ENCODE peak calls at places on chromosome 17, in ten cellular contexts. One of them, this sample, is unnamed.

GRCh38 chr17:31815212-31815611 is 43.8 kb downstream of the COPRS start:
- DNase-seq in GM20000: no peak
- DNase-seq in stimulated activated CD4-positive, alpha-beta T cell treated with anti-CD3 and anti-CD28 coated beads, Interleukin-2, amount 100 ng/mL, for 4 hours: no peak
- DNase-seq in BJ: no peak
- DNase-seq in stimulated activated CD8-positive, alpha-beta memory T cell treated with anti-CD3 and anti-CD28 coated beads, Interleukin-7, amount 100 ng/mL, for 1 hour: no peak
- DNase-seq in activated CD4-positive, alpha-beta T cell treated with anti-CD3 and anti-CD28 coated beads, Interleukin-2, amount 50 U/mL, for 4 hours: no peak
- DNase-seq in GOT3: no peak
- DNase-seq in coronary artery: no peak
- DNase-seq in D341Med: no peak
- DNase-seq in NCI-H748 treated with DMSO at 0.1 percent for 48 hours: no peak
- DNase-seq in this sample: no peak

GRCh38 chr17:35460354-35460851 is 11.8 kb upstream of the SLFN13 start:
- DNase-seq in GM20000: peak
- DNase-seq in stimulated activated CD4-positive, alpha-beta T cell treated with anti-CD3 and anti-CD28 coated beads, Interleukin-2, amount 100 ng/mL, for 4 hours: peak
- DNase-seq in BJ: no peak
- DNase-seq in stimulated activated CD8-positive, alpha-beta memory T cell treated with anti-CD3 and anti-CD28 coated beads, Interleukin-7, amount 100 ng/mL, for 1 hour: peak
- DNase-seq in activated CD4-positive, alpha-beta T cell treated with anti-CD3 and anti-CD28 coated beads, Interleukin-2, amount 50 U/mL, for 4 hours: peak
- DNase-seq in GOT3: no peak
- DNase-seq in coronary artery: no peak
- DNase-seq in D341Med: peak
- DNase-seq in NCI-H748 treated with DMSO at 0.1 percent for 48 hours: no peak
- DNase-seq in this sample: no peak

GRCh38 chr17:48470388-48471034 is 40.5 kb upstream of the SKAP1 start:
- DNase-seq in GM20000: no peak
- DNase-seq in stimulated activated CD4-positive, alpha-beta T cell treated with anti-CD3 and anti-CD28 coated beads, Interleukin-2, amount 100 ng/mL, for 4 hours: no peak
- DNase-seq in BJ: no peak
- DNase-seq in stimulated activated CD8-positive, alpha-beta memory T cell treated with anti-CD3 and anti-CD28 coated beads, Interleukin-7, amount 100 ng/mL, for 1 hour: no peak
- DNase-seq in activated CD4-positive, alpha-beta T cell treated with anti-CD3 and anti-CD28 coated beads, Interleukin-2, amount 50 U/mL, for 4 hours: no peak
- DNase-seq in GOT3: no peak
- DNase-seq in coronary artery: no peak
- DNase-seq in D341Med: no peak
- DNase-seq in NCI-H748 treated with DMSO at 0.1 percent for 48 hours: no peak
- DNase-seq in this sample: peak

GRCh38 chr17:19897901-19898300 is 30.2 kb upstream of the ULK2 start:
- DNase-seq in GM20000: no peak
- DNase-seq in stimulated activated CD4-positive, alpha-beta T cell treated with anti-CD3 and anti-CD28 coated beads, Interleukin-2, amount 100 ng/mL, for 4 hours: no peak
- DNase-seq in BJ: peak
- DNase-seq in stimulated activated CD8-positive, alpha-beta memory T cell treated with anti-CD3 and anti-CD28 coated beads, Interleukin-7, amount 100 ng/mL, for 1 hour: no peak
- DNase-seq in activated CD4-positive, alpha-beta T cell treated with anti-CD3 and anti-CD28 coated beads, Interleukin-2, amount 50 U/mL, for 4 hours: no peak
- DNase-seq in GOT3: no peak
- DNase-seq in coronary artery: no peak
- DNase-seq in D341Med: no peak
- DNase-seq in NCI-H748 treated with DMSO at 0.1 percent for 48 hours: no peak
- DNase-seq in this sample: peak

GRCh38 chr17:39527220-39527813 is 66.0 kb downstream of the CDK12 start:
- DNase-seq in GM20000: no peak
- DNase-seq in stimulated activated CD4-positive, alpha-beta T cell treated with anti-CD3 and anti-CD28 coated beads, Interleukin-2, amount 100 ng/mL, for 4 hours: no peak
- DNase-seq in BJ: no peak
- DNase-seq in stimulated activated CD8-positive, alpha-beta memory T cell treated with anti-CD3 and anti-CD28 coated beads, Interleukin-7, amount 100 ng/mL, for 1 hour: no peak
- DNase-seq in activated CD4-positive, alpha-beta T cell treated with anti-CD3 and anti-CD28 coated beads, Interleukin-2, amount 50 U/mL, for 4 hours: no peak
- DNase-seq in GOT3: no peak
- DNase-seq in coronary artery: no peak
- DNase-seq in D341Med: peak
- DNase-seq in NCI-H748 treated with DMSO at 0.1 percent for 48 hours: no peak
- DNase-seq in this sample: peak

GRCh38 chr17:41503202-41503601 is 2.2 kb downstream of the KRT13 start:
- DNase-seq in GM20000: no peak
- DNase-seq in stimulated activated CD4-positive, alpha-beta T cell treated with anti-CD3 and anti-CD28 coated beads, Interleukin-2, amount 100 ng/mL, for 4 hours: no peak
- DNase-seq in BJ: no peak
- DNase-seq in stimulated activated CD8-positive, alpha-beta memory T cell treated with anti-CD3 and anti-CD28 coated beads, Interleukin-7, amount 100 ng/mL, for 1 hour: no peak
- DNase-seq in activated CD4-positive, alpha-beta T cell treated with anti-CD3 and anti-CD28 coated beads, Interleukin-2, amount 50 U/mL, for 4 hours: no peak
- DNase-seq in GOT3: no peak
- DNase-seq in coronary artery: no peak
- DNase-seq in D341Med: no peak
- DNase-seq in NCI-H748 treated with DMSO at 0.1 percent for 48 hours: no peak
- DNase-seq in this sample: no peak

GRCh38 chr17:57916925-57917858 is 38.0 kb downstream of the CUEDC1 start:
- DNase-seq in GM20000: no peak
- DNase-seq in stimulated activated CD4-positive, alpha-beta T cell treated with anti-CD3 and anti-CD28 coated beads, Interleukin-2, amount 100 ng/mL, for 4 hours: peak
- DNase-seq in BJ: no peak
- DNase-seq in stimulated activated CD8-positive, alpha-beta memory T cell treated with anti-CD3 and anti-CD28 coated beads, Interleukin-7, amount 100 ng/mL, for 1 hour: no peak
- DNase-seq in activated CD4-positive, alpha-beta T cell treated with anti-CD3 and anti-CD28 coated beads, Interleukin-2, amount 50 U/mL, for 4 hours: peak
- DNase-seq in GOT3: no peak
- DNase-seq in coronary artery: no peak
- DNase-seq in D341Med: no peak
- DNase-seq in NCI-H748 treated with DMSO at 0.1 percent for 48 hours: no peak
- DNase-seq in this sample: no peak

GRCh38 chr17:74822329-74823175 is 37.1 kb downstream of the GRIN2C start:
- DNase-seq in GM20000: no peak
- DNase-seq in stimulated activated CD4-positive, alpha-beta T cell treated with anti-CD3 and anti-CD28 coated beads, Interleukin-2, amount 100 ng/mL, for 4 hours: no peak
- DNase-seq in BJ: no peak
- DNase-seq in stimulated activated CD8-positive, alpha-beta memory T cell treated with anti-CD3 and anti-CD28 coated beads, Interleukin-7, amount 100 ng/mL, for 1 hour: no peak
- DNase-seq in activated CD4-positive, alpha-beta T cell treated with anti-CD3 and anti-CD28 coated beads, Interleukin-2, amount 50 U/mL, for 4 hours: no peak
- DNase-seq in GOT3: no peak
- DNase-seq in coronary artery: no peak
- DNase-seq in D341Med: no peak
- DNase-seq in NCI-H748 treated with DMSO at 0.1 percent for 48 hours: no peak
- DNase-seq in this sample: no peak

GRCh38 chr17:34503804-34504203 is 75.6 kb upstream of the TMEM132E start:
- DNase-seq in GM20000: no peak
- DNase-seq in stimulated activated CD4-positive, alpha-beta T cell treated with anti-CD3 and anti-CD28 coated beads, Interleukin-2, amount 100 ng/mL, for 4 hours: no peak
- DNase-seq in BJ: no peak
- DNase-seq in stimulated activated CD8-positive, alpha-beta memory T cell treated with anti-CD3 and anti-CD28 coated beads, Interleukin-7, amount 100 ng/mL, for 1 hour: no peak
- DNase-seq in activated CD4-positive, alpha-beta T cell treated with anti-CD3 and anti-CD28 coated beads, Interleukin-2, amount 50 U/mL, for 4 hours: no peak
- DNase-seq in GOT3: no peak
- DNase-seq in coronary artery: no peak
- DNase-seq in D341Med: no peak
- DNase-seq in NCI-H748 treated with DMSO at 0.1 percent for 48 hours: no peak
- DNase-seq in this sample: no peak

GRCh38 chr17:2800367-2800766 is 4.1 kb downstream of the RAP1GAP2 start:
- DNase-seq in GM20000: no peak
- DNase-seq in stimulated activated CD4-positive, alpha-beta T cell treated with anti-CD3 and anti-CD28 coated beads, Interleukin-2, amount 100 ng/mL, for 4 hours: no peak
- DNase-seq in BJ: no peak
- DNase-seq in stimulated activated CD8-positive, alpha-beta memory T cell treated with anti-CD3 and anti-CD28 coated beads, Interleukin-7, amount 100 ng/mL, for 1 hour: no peak
- DNase-seq in activated CD4-positive, alpha-beta T cell treated with anti-CD3 and anti-CD28 coated beads, Interleukin-2, amount 50 U/mL, for 4 hours: no peak
- DNase-seq in GOT3: no peak
- DNase-seq in coronary artery: no peak
- DNase-seq in D341Med: no peak
- DNase-seq in NCI-H748 treated with DMSO at 0.1 percent for 48 hours: no peak
- DNase-seq in this sample: no peak

GRCh38 chr17:74547736-74548135 is 1.8 kb upstream of the CD300C start:
- DNase-seq in GM20000: no peak
- DNase-seq in stimulated activated CD4-positive, alpha-beta T cell treated with anti-CD3 and anti-CD28 coated beads, Interleukin-2, amount 100 ng/mL, for 4 hours: no peak
- DNase-seq in BJ: no peak
- DNase-seq in stimulated activated CD8-positive, alpha-beta memory T cell treated with anti-CD3 and anti-CD28 coated beads, Interleukin-7, amount 100 ng/mL, for 1 hour: no peak
- DNase-seq in activated CD4-positive, alpha-beta T cell treated with anti-CD3 and anti-CD28 coated beads, Interleukin-2, amount 50 U/mL, for 4 hours: no peak
- DNase-seq in GOT3: no peak
- DNase-seq in coronary artery: no peak
- DNase-seq in D341Med: no peak
- DNase-seq in NCI-H748 treated with DMSO at 0.1 percent for 48 hours: no peak
- DNase-seq in this sample: no peak

GRCh38 chr17:8060274-8060673 is 21.4 kb downstream of the ALOX15B start:
- DNase-seq in GM20000: peak
- DNase-seq in stimulated activated CD4-positive, alpha-beta T cell treated with anti-CD3 and anti-CD28 coated beads, Interleukin-2, amount 100 ng/mL, for 4 hours: peak
- DNase-seq in BJ: peak
- DNase-seq in stimulated activated CD8-positive, alpha-beta memory T cell treated with anti-CD3 and anti-CD28 coated beads, Interleukin-7, amount 100 ng/mL, for 1 hour: peak
- DNase-seq in activated CD4-positive, alpha-beta T cell treated with anti-CD3 and anti-CD28 coated beads, Interleukin-2, amount 50 U/mL, for 4 hours: peak
- DNase-seq in GOT3: no peak
- DNase-seq in coronary artery: no peak
- DNase-seq in D341Med: peak
- DNase-seq in NCI-H748 treated with DMSO at 0.1 percent for 48 hours: peak
- DNase-seq in this sample: peak

GRCh38 chr17:27430882-27431491 is 25.3 kb upstream of the KSR1 start:
- DNase-seq in GM20000: no peak
- DNase-seq in stimulated activated CD4-positive, alpha-beta T cell treated with anti-CD3 and anti-CD28 coated beads, Interleukin-2, amount 100 ng/mL, for 4 hours: no peak
- DNase-seq in BJ: no peak
- DNase-seq in stimulated activated CD8-positive, alpha-beta memory T cell treated with anti-CD3 and anti-CD28 coated beads, Interleukin-7, amount 100 ng/mL, for 1 hour: no peak
- DNase-seq in activated CD4-positive, alpha-beta T cell treated with anti-CD3 and anti-CD28 coated beads, Interleukin-2, amount 50 U/mL, for 4 hours: no peak
- DNase-seq in GOT3: no peak
- DNase-seq in coronary artery: no peak
- DNase-seq in D341Med: peak
- DNase-seq in NCI-H748 treated with DMSO at 0.1 percent for 48 hours: no peak
- DNase-seq in this sample: peak

GRCh38 chr17:60390223-60390622 is 1.7 kb downstream of the USP32 start:
- DNase-seq in GM20000: no peak
- DNase-seq in stimulated activated CD4-positive, alpha-beta T cell treated with anti-CD3 and anti-CD28 coated beads, Interleukin-2, amount 100 ng/mL, for 4 hours: no peak
- DNase-seq in BJ: peak
- DNase-seq in stimulated activated CD8-positive, alpha-beta memory T cell treated with anti-CD3 and anti-CD28 coated beads, Interleukin-7, amount 100 ng/mL, for 1 hour: no peak
- DNase-seq in activated CD4-positive, alpha-beta T cell treated with anti-CD3 and anti-CD28 coated beads, Interleukin-2, amount 50 U/mL, for 4 hours: no peak
- DNase-seq in GOT3: no peak
- DNase-seq in coronary artery: no peak
- DNase-seq in D341Med: no peak
- DNase-seq in NCI-H748 treated with DMSO at 0.1 percent for 48 hours: no peak
- DNase-seq in this sample: peak

GRCh38 chr17:2965621-2966275 is 97.7 kb downstream of the OR1D5 start:
- DNase-seq in GM20000: no peak
- DNase-seq in stimulated activated CD4-positive, alpha-beta T cell treated with anti-CD3 and anti-CD28 coated beads, Interleukin-2, amount 100 ng/mL, for 4 hours: no peak
- DNase-seq in BJ: no peak
- DNase-seq in stimulated activated CD8-positive, alpha-beta memory T cell treated with anti-CD3 and anti-CD28 coated beads, Interleukin-7, amount 100 ng/mL, for 1 hour: no peak
- DNase-seq in activated CD4-positive, alpha-beta T cell treated with anti-CD3 and anti-CD28 coated beads, Interleukin-2, amount 50 U/mL, for 4 hours: no peak
- DNase-seq in GOT3: no peak
- DNase-seq in coronary artery: no peak
- DNase-seq in D341Med: no peak
- DNase-seq in NCI-H748 treated with DMSO at 0.1 percent for 48 hours: no peak
- DNase-seq in this sample: peak

GRCh38 chr17:64502809-64503208 is 3.3 kb downstream of the DDX5 start:
- DNase-seq in GM20000: no peak
- DNase-seq in stimulated activated CD4-positive, alpha-beta T cell treated with anti-CD3 and anti-CD28 coated beads, Interleukin-2, amount 100 ng/mL, for 4 hours: no peak
- DNase-seq in BJ: no peak
- DNase-seq in stimulated activated CD8-positive, alpha-beta memory T cell treated with anti-CD3 and anti-CD28 coated beads, Interleukin-7, amount 100 ng/mL, for 1 hour: no peak
- DNase-seq in activated CD4-positive, alpha-beta T cell treated with anti-CD3 and anti-CD28 coated beads, Interleukin-2, amount 50 U/mL, for 4 hours: no peak
- DNase-seq in GOT3: no peak
- DNase-seq in coronary artery: no peak
- DNase-seq in D341Med: no peak
- DNase-seq in NCI-H748 treated with DMSO at 0.1 percent for 48 hours: no peak
- DNase-seq in this sample: peak

GRCh38 chr17:57604771-57605733 is 140.0 kb downstream of the CCDC182 start:
- DNase-seq in GM20000: peak
- DNase-seq in stimulated activated CD4-positive, alpha-beta T cell treated with anti-CD3 and anti-CD28 coated beads, Interleukin-2, amount 100 ng/mL, for 4 hours: no peak
- DNase-seq in BJ: no peak
- DNase-seq in stimulated activated CD8-positive, alpha-beta memory T cell treated with anti-CD3 and anti-CD28 coated beads, Interleukin-7, amount 100 ng/mL, for 1 hour: no peak
- DNase-seq in activated CD4-positive, alpha-beta T cell treated with anti-CD3 and anti-CD28 coated beads, Interleukin-2, amount 50 U/mL, for 4 hours: no peak
- DNase-seq in GOT3: no peak
- DNase-seq in coronary artery: no peak
- DNase-seq in D341Med: peak
- DNase-seq in NCI-H748 treated with DMSO at 0.1 percent for 48 hours: peak
- DNase-seq in this sample: peak